ENCODE peak calls at places on chromosomes 16 and 17, in seven cellular contexts. J is ascending aorta, H is hepatocyte, K is tibial nerve, Y is cardiac muscle cell, B is pancreas, U is aorta. E is an unnamed sample. For H3K27me3, the result is how much of the 10 kb centered on the place peaks cover.

GRCh38 chr17:3659541-3660111 is 8.8 kb downstream of the TAX1BP3 start:
- DNase-seq in J (peak), H (peak), K (peak), Y (peak), B (peak), U (peak), E (peak)

GRCh38 chr16:88779406-88780099 is 5.5 kb downstream of the PIEZO1 start:
- DNase-seq in J (no peak), H (no peak), K (no peak), Y (peak), B (no peak), U (no peak), E (no peak)

GRCh38 chr16:84334482-84334881 is 33.9 kb upstream of the ATP2C2 start:
- DNase-seq in J (no peak), H (no peak), K (no peak), Y (no peak), B (no peak), U (no peak), E (peak)

GRCh38 chr17:15255713-15256454 is 9.2 kb downstream of the PMP22 start:
- DNase-seq in J (no peak), H (no peak), K (no peak), Y (peak), B (no peak), U (no peak), E (peak)

GRCh38 chr17:37194208-37194607 is 181.6 kb upstream of the C17orf78 start:
- DNase-seq in J (no peak), H (no peak), K (no peak), Y (no peak), B (no peak), U (no peak), E (no peak)

GRCh38 chr17:44360826-44361225 is 2.8 kb downstream of the FAM171A2 start:
- DNase-seq in J (no peak), H (peak), K (no peak), Y (peak), B (no peak), U (peak), E (no peak)

GRCh38 chr17:2030779-2031163 is 818 bp downstream of the DPH1 start:
- DNase-seq in J (peak), H (no peak), K (no peak), Y (peak), B (peak), U (peak), E (peak)

GRCh38 chr17:7574176-7574953 is 5.1 kb upstream of the CD68 start:
- DNase-seq in J (no peak), H (peak), K (no peak), Y (no peak), B (no peak), U (no peak), E (no peak)

GRCh38 chr17:46842835-46843234 is 8.5 kb upstream of the WNT9B start:
- DNase-seq in J (no peak), H (no peak), K (no peak), Y (no peak), B (no peak), U (no peak), E (no peak)

GRCh38 chr16:24491721-24492120 is 47.6 kb upstream of the RBBP6 start:
- DNase-seq in J (no peak), H (no peak), K (no peak), Y (no peak), B (no peak), U (no peak), E (no peak)

GRCh38 chr17:65370669-65371126 is 190.8 kb downstream of the AXIN2 start:
- DNase-seq in J (no peak), H (peak), K (no peak), Y (no peak), B (peak), U (no peak), E (no peak)

GRCh38 chr16:48687421-48688038 is 77.5 kb upstream of the N4BP1 start:
- DNase-seq in J (no peak), H (peak), K (no peak), Y (peak), B (peak), U (peak), E (peak)

GRCh38 chr16:76796431-76796830 is 394.6 kb upstream of the MON1B start:
- DNase-seq in J (no peak), H (no peak), K (no peak), Y (no peak), B (no peak), U (no peak), E (no peak)

DNA sequence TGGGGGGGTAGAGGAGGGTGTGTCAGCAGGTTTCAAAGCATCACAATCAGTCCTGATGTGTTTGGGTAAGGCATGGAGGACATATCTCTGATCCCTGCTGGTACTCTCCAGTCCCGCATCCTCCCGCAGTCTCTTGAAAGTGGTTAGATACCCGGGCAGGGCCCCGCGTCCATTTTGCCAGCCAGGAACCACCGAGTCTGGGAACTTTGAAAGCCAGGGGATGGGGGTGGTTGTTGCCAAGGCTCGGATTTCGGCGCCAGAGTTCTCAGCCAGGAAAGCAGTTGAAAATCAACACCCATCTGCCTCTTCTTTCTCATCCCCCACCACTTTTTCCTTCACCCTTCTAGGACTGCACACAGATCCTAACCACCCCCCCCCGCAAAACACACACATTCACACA is 1.4 kb downstream of the CA10 start:
- DNase-seq in J (no peak), H (no peak), K (no peak), Y (no peak), B (no peak), U (no peak), E (no peak)
- H3K27me3 ChIP-seq in J (under half), H (half or more), K (under half), Y (half or more), B (under half), U (under half), E (under half)

GRCh38 chr17:81064746-81065475 is 30.0 kb downstream of the BAIAP2 start:
- DNase-seq in J (no peak), H (peak), K (no peak), Y (peak), B (no peak), U (peak), E (no peak)
- H3K27ac ChIP-seq in J (no peak), H (peak), K (peak), Y (peak), B (no peak), U (no peak), E (no peak)

DNA sequence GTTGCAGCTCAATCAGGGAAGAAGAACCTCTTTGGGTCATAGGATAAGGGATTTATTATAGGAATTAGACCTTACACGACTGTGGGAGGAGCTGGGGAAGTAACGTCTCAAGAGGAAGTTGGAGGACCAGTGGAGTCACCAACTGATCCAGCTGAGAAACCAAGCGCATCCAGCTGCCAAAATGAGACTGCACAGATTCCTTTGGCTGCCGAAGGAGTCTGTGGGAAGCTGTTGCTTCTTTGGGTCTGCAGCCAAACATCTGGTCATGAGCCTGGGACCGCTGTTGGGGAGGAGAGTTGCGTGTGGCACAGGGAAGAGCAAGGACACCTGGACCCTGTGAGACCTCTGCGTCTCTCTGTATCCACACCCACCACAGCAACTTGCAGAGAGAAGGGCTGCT is 2.4 kb upstream of the NACA2 start:
- DNase-seq in J (no peak), H (no peak), K (no peak), Y (peak), B (no peak), U (no peak), E (no peak)
- H3K27me3 ChIP-seq in J (under half), H (under half), K (under half), Y (under half), B (under half), U (under half), E (under half)

GRCh38 chr16:4668313-4668960 is 24.9 kb upstream of the NUDT16L1 start:
- DNase-seq in J (no peak), H (no peak), K (no peak), Y (no peak), B (no peak), U (no peak), E (no peak)
- H3K27ac ChIP-seq in J (no peak), H (no peak), K (no peak), Y (no peak), B (no peak), U (no peak), E (no peak)

GRCh38 chr17:79255471-79255870 is 180.8 kb downstream of the ENGASE start:
- DNase-seq in J (no peak), H (no peak), K (no peak), Y (no peak), B (no peak), U (no peak), E (no peak)

GRCh38 chr17:79251824-79252223 is 177.2 kb downstream of the ENGASE start:
- DNase-seq in J (no peak), H (no peak), K (no peak), Y (no peak), B (no peak), U (no peak), E (peak)

GRCh38 chr17:79255046-79255445 is 180.4 kb downstream of the ENGASE start:
- DNase-seq in J (no peak), H (no peak), K (no peak), Y (no peak), B (no peak), U (no peak), E (no peak)

GRCh38 chr17:79249945-79250521 is 175.4 kb downstream of the ENGASE start:
- DNase-seq in J (no peak), H (no peak), K (no peak), Y (no peak), B (no peak), U (no peak), E (no peak)

GRCh38 chr17:79252886-79253285 is 178.3 kb downstream of the ENGASE start:
- DNase-seq in J (no peak), H (no peak), K (no peak), Y (no peak), B (no peak), U (no peak), E (peak)
- H3K27me3 ChIP-seq in J (under half), H (under half), K (under half), Y (under half), B (under half), U (under half), E (under half)